ENCODE peak calls at places on chromosome 14, in five cellular contexts. D is fibroblast of villous mesenchyme, I is GM12864, Y is heart left ventricle, N is K562. S is an unnamed sample.

GRCh38 chr14:62409909-62410308 is 635.3 kb downstream of the KCNH5 start:
- DNase-seq in D (peak), I (no peak), Y (no peak), N (no peak), S (peak)

GRCh38 chr14:101018561-101019290 is 115.2 kb upstream of the RTL1 start:
- DNase-seq in D (no peak), I (no peak), Y (no peak), N (no peak), S (no peak)

GRCh38 chr14:24150061-24150460 is 2.8 kb downstream of the RNF31 start:
- DNase-seq in D (no peak), I (no peak), Y (no peak), N (no peak), S (no peak)

GRCh38 chr14:66365388-66365787 is 120.8 kb upstream of the CCDC196 start:
- DNase-seq in D (no peak), I (peak), Y (no peak), N (no peak), S (no peak)

GRCh38 chr14:61710853-61711817 is 15.8 kb downstream of the HIF1A start:
- DNase-seq in D (peak), I (no peak), Y (no peak), N (no peak), S (no peak)

GRCh38 chr14:74945261-74945851 is 10.0 kb downstream of the PGF start:
- DNase-seq in D (no peak), I (no peak), Y (no peak), N (peak), S (no peak)

GRCh38 chr14:65297744-65298143 is 114.8 kb upstream of the FUT8 start:
- DNase-seq in D (no peak), I (no peak), Y (no peak), N (no peak), S (no peak)

GRCh38 chr14:54606631-54607133 is 39.8 kb downstream of the SAMD4A start:
- DNase-seq in D (peak), I (no peak), Y (peak), N (no peak), S (peak)

GRCh38 chr14:99240512-99241313 is 31.3 kb downstream of the BCL11B start:
- DNase-seq in D (no peak), I (no peak), Y (no peak), N (no peak), S (no peak)

GRCh38 chr14:36099619-36100018 is 76.9 kb downstream of the PTCSC3 start:
- DNase-seq in D (no peak), I (no peak), Y (no peak), N (no peak), S (no peak)

GRCh38 chr14:61625171-61625570 is 70.1 kb upstream of the HIF1A start:
- DNase-seq in D (no peak), I (no peak), Y (no peak), N (no peak), S (peak)

GRCh38 chr14:31261523-31261858 is 53.9 kb upstream of the HECTD1 start:
- DNase-seq in D (no peak), I (no peak), Y (no peak), N (no peak), S (no peak)

GRCh38 chr14:52553671-52554575 is 1.3 kb downstream of the GPR137C start:
- DNase-seq in D (peak), I (peak), Y (peak), N (peak), S (peak)

GRCh38 chr14:90903101-90903500 is 86.9 kb upstream of the TTC7B start:
- DNase-seq in D (peak), I (peak), Y (peak), N (peak), S (peak)

GRCh38 chr14:76773956-76774355 is 12.7 kb downstream of the VASH1 start:
- DNase-seq in D (no peak), I (no peak), Y (no peak), N (no peak), S (no peak)

GRCh38 chr14:59398841-59399240 is 66.3 kb downstream of the GPR135 start:
- DNase-seq in D (no peak), I (no peak), Y (no peak), N (no peak), S (no peak)

GRCh38 chr14:55074662-55075061 is 23.2 kb downstream of the MAPK1IP1L start:
- DNase-seq in D (peak), I (peak), Y (no peak), N (no peak), S (peak)

GRCh38 chr14:104991896-104992230 is 6.3 kb downstream of the CLBA1 start:
- DNase-seq in D (no peak), I (no peak), Y (no peak), N (no peak), S (no peak)

GRCh38 chr14:23478109-23478698 is 8.7 kb downstream of the NGDN start:
- DNase-seq in D (peak), I (peak), Y (peak), N (peak), S (peak)

GRCh38 chr14:75119056-75119455 is 7.8 kb downstream of the NEK9 start:
- DNase-seq in D (peak), I (no peak), Y (no peak), N (no peak), S (no peak)

GRCh38 chr14:74763803-74764531 is 851 bp downstream of the YLPM1 start:
- DNase-seq in D (peak), I (no peak), Y (peak), N (no peak), S (no peak)

GRCh38 chr14:54730156-54730961 is 163.4 kb downstream of the SAMD4A start:
- DNase-seq in D (peak), I (peak), Y (no peak), N (no peak), S (peak)

GRCh38 chr14:103393687-103394626 is 8.7 kb downstream of the MARK3 start:
- DNase-seq in D (peak), I (no peak), Y (peak), N (peak), S (peak)

GRCh38 chr14:103002578-103003350 is 54.6 kb downstream of the CDC42BPB start:
- DNase-seq in D (no peak), I (no peak), Y (no peak), N (peak), S (no peak)

GRCh38 chr14:56273949-56274348 is 155.7 kb downstream of the PELI2 start:
- DNase-seq in D (no peak), I (no peak), Y (no peak), N (no peak), S (no peak)

GRCh38 chr14:75274899-75275569 is 3.6 kb upstream of the FOS start:
- DNase-seq in D (peak), I (peak), Y (peak), N (no peak), S (peak)

GRCh38 chr14:81927069-81927468 is 393.4 kb upstream of the SEL1L start:
- DNase-seq in D (no peak), I (no peak), Y (no peak), N (no peak), S (no peak)
- TF ChIP-seq CTCF in D (no peak), I (no peak), Y (no peak), N (no peak), S (no peak)

DNA sequence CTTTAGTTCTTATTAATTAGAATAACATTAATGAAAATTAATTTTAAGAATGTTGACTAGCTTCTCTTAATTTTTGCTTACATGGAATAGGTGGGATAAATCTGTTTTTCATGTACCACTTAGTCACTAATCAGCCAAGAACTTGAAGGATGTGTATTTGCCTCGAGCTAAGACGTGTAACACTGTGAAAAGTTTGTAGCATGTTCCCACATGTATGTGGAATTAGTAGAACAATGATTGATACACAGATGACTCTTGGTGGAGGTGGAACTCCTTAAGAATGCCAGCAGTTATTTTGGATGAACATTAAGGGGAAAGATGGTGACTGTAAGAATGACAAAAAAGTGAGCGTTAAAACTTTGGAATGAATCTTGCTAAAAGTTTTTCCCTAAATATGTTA is 435.7 kb upstream of the MDGA2 start:
- DNase-seq in D (no peak), I (no peak), Y (no peak), N (no peak), S (no peak)
- H3K4me3 ChIP-seq in D (no peak), I (no peak), Y (no peak), N (no peak), S (no peak)

DNA sequence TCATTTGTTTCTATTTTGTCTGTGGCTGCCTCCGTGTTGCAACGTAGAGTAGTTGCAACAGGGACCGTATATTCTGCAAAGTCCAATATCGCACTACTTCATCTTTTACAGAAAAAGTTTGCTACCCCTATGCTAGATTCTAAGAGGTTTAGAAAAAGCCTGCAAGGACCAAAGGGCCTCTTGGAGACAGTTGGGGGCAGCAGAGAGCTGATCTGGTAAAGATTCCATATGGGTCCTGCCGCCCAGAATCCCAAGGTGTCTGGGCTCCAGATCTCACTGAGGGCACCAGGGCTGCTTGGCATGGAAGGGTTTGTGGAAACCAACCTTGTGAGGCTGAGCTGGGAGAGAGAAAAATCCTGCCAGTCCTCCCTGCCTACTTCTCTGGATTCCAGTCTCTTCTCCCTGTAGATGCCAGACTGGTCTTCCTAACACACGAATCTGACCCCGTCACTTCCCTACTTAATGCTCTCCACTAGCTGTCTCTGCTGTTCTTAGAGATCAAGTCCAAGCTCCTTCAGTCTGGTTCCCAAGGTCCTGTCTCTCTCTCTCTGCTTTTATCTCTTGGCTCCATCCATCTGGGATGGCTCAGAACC is 74.6 kb downstream of the GLRX5 start:
- DNase-seq in D (peak), I (no peak), Y (no peak), N (peak), S (peak)
- TF ChIP-seq CTCF in D (peak), I (peak), Y (peak), N (peak), S (peak)

GRCh38 chr14:93337143-93337753 is 4.4 kb upstream of the BTBD7 start:
- DNase-seq in D (no peak), I (no peak), Y (no peak), N (no peak), S (no peak)
- H3K4me3 ChIP-seq in D (no peak), I (no peak), Y (no peak), N (no peak), S (no peak)

S was measured in astrocyte of the spinal cord.